ENCODE peak calls at places on chromosomes 11 and 22, in four cellular contexts. K is stimulated activated CD4-positive, alpha-beta T cell treated with anti-CD3 and anti-CD28 coated beads, Interleukin-1b, Interleukin-23, amount 100 ng/mL, for 1 hour; M is T-helper 9 cell; L is HT-29. Z is an unnamed sample.

GRCh38 chr22:30221121-30221992 is 25.2 kb downstream of the LIF start:
- DNase-seq in L (no peak), K (no peak), M (peak; percentile 33), Z (no peak)

GRCh38 chr22:44357962-44358553 is 45.3 kb upstream of the SHISAL1 start:
- DNase-seq in K (no peak), M (no peak), L (no peak), Z (no peak)

GRCh38 chr22:49971232-49972162 is 10.9 kb downstream of the PIM3 start:
- DNase-seq in K (no peak), M (peak; percentile 50), L (peak; percentile 72), Z (no peak)

GRCh38 chr11:44032304-44033085 is 15.3 kb upstream of the ACCSL start:
- DNase-seq in L (no peak), M (no peak), K (no peak), Z (no peak)

GRCh38 chr22:20101638-20102037 is 14.3 kb upstream of the RANBP1 start:
- DNase-seq in L (no peak), K (no peak), M (no peak), Z (no peak)

GRCh38 chr22:37229012-37229804 is 14.9 kb downstream of the RAC2 start:
- DNase-seq in M (no peak), K (no peak), L (peak; percentile 9), Z (no peak)

GRCh38 chr11:3849297-3849874 is 6.1 kb upstream of the STIM1 start:
- DNase-seq in M (no peak), L (peak; percentile 85), K (no peak), Z (peak; percentile 41)

GRCh38 chr22:23077627-23078461 is 7.5 kb downstream of the GNAZ start:
- DNase-seq in M (no peak), L (no peak), K (no peak), Z (peak; percentile 24)

GRCh38 chr11:7583248-7583647 is 69.4 kb downstream of the PPFIBP2 start:
- DNase-seq in M (no peak), K (no peak), L (no peak), Z (no peak)

GRCh38 chr11:131816046-131816445 is 445.6 kb downstream of the NTM start:
- DNase-seq in K (no peak), L (no peak), M (no peak), Z (no peak)

GRCh38 chr11:120183701-120184141 is 27.1 kb upstream of the OAF start:
- DNase-seq in M (no peak), K (no peak), L (no peak), Z (no peak)

GRCh38 chr11:85810871-85811611 is at the start of gene SYTL2:
- DNase-seq in L (peak; percentile 74), M (peak; percentile 73), K (peak; percentile 57), Z (peak; percentile 6)

GRCh38 chr11:35047179-35047578 is 91.8 kb upstream of the CD44 start:
- DNase-seq in K (no peak), M (peak; percentile 42), L (no peak), Z (no peak)

GRCh38 chr11:123054301-123055065 is 7.5 kb downstream of the HSPA8 start:
- DNase-seq in L (peak; percentile 86), M (no peak), K (no peak), Z (peak; percentile 70)

GRCh38 chr11:85029964-85030363 is 597.2 kb downstream of the DLG2 start:
- DNase-seq in M (no peak), L (no peak), K (no peak), Z (peak; percentile 1)

GRCh38 chr11:17277024-17277584 is 565 bp downstream of the NUCB2 start:
- DNase-seq in K (no peak), M (no peak), L (peak; percentile 33), Z (no peak)

GRCh38 chr11:1845571-1846452 is 7.0 kb downstream of the TNNI2 start:
- DNase-seq in K (no peak), L (no peak), M (no peak), Z (no peak)

GRCh38 chr22:40519284-40519947 is 117.1 kb downstream of the MRTFA start:
- DNase-seq in M (no peak), L (no peak), K (no peak), Z (peak; percentile 46)